ENCODE peak calls at places on chromosomes 11 and 22, in six cellular contexts. B is fibroblast of lung, R is cardiac muscle cell, U is kidney, M is HCT116, C is astrocyte of the cerebellum. N is an unnamed sample.

GRCh38 chr11:991034-991433 is 45.5 kb downstream of the MUC6 start:
- DNase-seq in U (no peak), R (no peak), B (no peak), C (no peak), M (no peak), N (no peak)

GRCh38 chr11:72391638-72392423 is 42.5 kb downstream of the CLPB start:
- DNase-seq in R (no peak), M (no peak), U (no peak), B (no peak), C (no peak), N (no peak)

GRCh38 chr22:31290494-31291402 is 1.5 kb downstream of the PIK3IP1 start:
- DNase-seq in M (peak), U (peak), C (peak), B (peak), R (peak), N (peak)

GRCh38 chr11:123493393-123494063 is 63.5 kb downstream of the GRAMD1B start:
- DNase-seq in R (no peak), B (no peak), C (no peak), U (no peak), M (no peak), N (no peak)

GRCh38 chr22:48568736-48569330 is 1258.8 kb downstream of the BRD1 start:
- DNase-seq in R (no peak), M (no peak), B (no peak), U (peak), C (no peak), N (peak)

GRCh38 chr11:92886243-92886905 is 83.1 kb upstream of the MTNR1B start:
- DNase-seq in B (peak), M (peak), C (peak), U (no peak), R (peak), N (peak)

GRCh38 chr11:74714904-74715303 is 16.3 kb downstream of the CHRDL2 start:
- DNase-seq in B (no peak), C (no peak), R (no peak), U (no peak), M (no peak), N (no peak)

GRCh38 chr11:108857382-108857781 is 192.5 kb downstream of the DDX10 start:
- DNase-seq in U (no peak), C (no peak), M (no peak), B (no peak), R (peak), N (no peak)

GRCh38 chr22:22872722-22873708 is 14.6 kb upstream of the IGLL5 start:
- DNase-seq in M (no peak), C (no peak), U (no peak), R (no peak), B (no peak), N (no peak)

GRCh38 chr11:34263462-34264186 is 94.2 kb downstream of the ABTB2 start:
- DNase-seq in M (peak), U (peak), B (peak), R (peak), C (peak), N (no peak)

GRCh38 chr11:126403658-126404057 is 48.2 kb downstream of the ST3GAL4 start:
- DNase-seq in B (no peak), R (no peak), U (no peak), C (no peak), M (no peak), N (no peak)

GRCh38 chr11:110000858-110001257 is 92.3 kb upstream of the ZC3H12C start:
- DNase-seq in M (no peak), U (no peak), R (no peak), B (peak), C (no peak), N (no peak)

GRCh38 chr11:94795799-94796580 is 27.8 kb downstream of the AMOTL1 start:
- DNase-seq in R (no peak), U (no peak), B (no peak), C (no peak), M (no peak), N (no peak)

GRCh38 chr11:69382131-69383128 is 88.5 kb downstream of the MYEOV start:
- DNase-seq in C (no peak), B (peak), R (peak), U (peak), M (peak), N (no peak)

DNA sequence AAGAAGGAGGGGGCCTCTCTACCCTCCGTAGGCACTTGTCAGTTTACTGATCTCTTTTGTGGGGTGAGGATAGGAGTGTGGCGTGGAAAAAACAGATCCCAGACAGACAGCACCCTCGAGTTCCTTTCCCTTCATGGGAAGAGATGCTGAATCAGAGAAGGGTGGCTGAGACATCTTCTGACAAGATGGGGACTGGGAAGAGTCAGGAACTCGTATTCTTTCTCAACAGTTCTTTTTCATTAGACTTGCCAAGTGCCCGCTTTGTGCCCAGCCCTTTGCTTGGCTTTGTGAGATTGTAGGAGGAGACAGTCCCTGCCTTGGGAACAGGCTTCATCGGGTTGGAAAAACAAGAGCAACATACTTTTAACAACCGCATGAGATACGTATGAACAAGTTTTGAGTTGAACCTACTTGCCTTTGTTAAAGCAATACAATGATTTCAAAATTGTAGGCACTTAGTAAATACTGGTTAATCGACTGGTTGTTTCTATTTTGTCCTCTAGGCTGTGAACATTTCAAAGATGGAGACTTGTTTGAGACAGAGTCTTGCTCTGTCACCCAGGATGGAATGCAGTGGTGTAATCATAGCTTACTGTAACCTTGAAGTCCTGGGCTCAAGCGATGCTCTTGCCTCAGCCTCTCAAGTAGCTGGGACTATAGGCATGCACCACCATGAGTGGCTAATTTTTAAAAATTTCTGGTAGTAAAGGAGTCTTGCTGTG is 1.1 kb downstream of the RRM1 start:
- DNase-seq in C (no peak), B (peak), R (peak), U (no peak), M (no peak), N (no peak)
- TF ChIP-seq CTCF in C (no peak), B (no peak), R (no peak), U (no peak), M (no peak), N (no peak)

GRCh38 chr11:9759519-9760179 is 95.8 kb downstream of the SWAP70 start:
- DNase-seq in C (peak), M (peak), U (peak), B (peak), R (peak), N (peak)

GRCh38 chr11:9756878-9757277 is 93.0 kb downstream of the SWAP70 start:
- DNase-seq in U (no peak), R (no peak), C (no peak), B (no peak), M (no peak), N (no peak)

GRCh38 chr11:9760180-9760550 is 96.3 kb downstream of the SWAP70 start:
- DNase-seq in B (peak), M (no peak), U (peak), C (peak), R (peak), N (no peak)

GRCh38 chr11:9757809-9758675 is 94.2 kb downstream of the SWAP70 start:
- DNase-seq in B (peak), M (peak), U (peak), R (peak), C (no peak), N (peak)

GRCh38 chr11:9758676-9759518 is 95.0 kb downstream of the SWAP70 start:
- DNase-seq in R (peak), U (peak), B (peak), M (peak), C (no peak), N (peak)
- TF ChIP-seq CTCF in R (peak), U (peak), B (peak), M (no peak), C (no peak), N (no peak)

GRCh38 chr11:66068923-66069714 is 953 bp upstream of the PACS1 start:
- DNase-seq in R (peak), U (peak), B (peak), C (no peak), M (no peak), N (peak)
- TF ChIP-seq CTCF in R (peak), U (no peak), B (peak), C (peak), M (no peak), N (no peak)

DNA sequence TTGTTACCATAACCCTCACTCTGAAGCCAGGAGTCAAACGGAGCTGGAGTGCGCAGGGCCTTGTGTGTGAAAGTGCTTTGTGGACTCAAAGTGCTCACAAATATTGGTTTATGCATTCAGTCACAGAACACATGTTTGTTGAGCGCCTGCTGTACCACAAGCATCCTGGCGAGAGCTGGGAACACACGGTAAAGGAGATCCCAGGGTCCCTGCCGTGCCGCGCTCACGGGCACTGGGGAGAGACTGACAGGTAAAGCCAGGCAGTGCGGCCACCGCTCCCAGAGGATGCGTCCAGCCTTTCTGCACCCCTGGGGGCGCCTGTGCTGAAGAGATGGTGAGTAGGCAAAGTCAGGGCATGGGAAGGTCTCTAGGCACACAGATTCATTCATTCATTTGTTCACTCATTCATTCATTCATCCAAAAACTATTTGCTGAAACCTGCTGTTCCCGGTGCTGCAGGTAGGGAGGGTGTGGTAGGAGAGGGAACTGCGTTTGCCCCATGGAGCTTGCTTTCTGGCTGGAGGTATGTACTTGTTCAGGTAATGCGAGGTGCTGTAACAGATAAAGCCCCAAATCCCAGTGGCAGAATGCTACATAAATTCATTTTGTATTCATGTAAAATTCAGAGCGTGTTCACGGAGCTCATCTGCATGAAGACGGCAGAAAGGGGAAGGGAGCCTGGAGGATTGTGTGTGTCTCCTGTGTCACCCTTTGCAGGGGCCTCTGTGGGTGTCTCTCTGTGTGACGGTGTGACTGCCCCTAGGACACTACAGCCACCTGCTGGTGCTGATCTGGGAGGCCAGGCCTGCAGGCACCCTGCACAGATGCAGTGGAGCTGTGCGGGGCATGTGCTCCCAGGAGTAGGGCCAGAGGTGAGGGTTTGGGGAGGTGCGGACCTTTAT is 167.0 kb upstream of the B3GAT1 start:
- DNase-seq in R (no peak), U (no peak), B (no peak), C (no peak), M (peak), N (no peak)
- TF ChIP-seq CTCF in R (no peak), U (no peak), B (no peak), C (no peak), M (peak), N (peak)

DNA sequence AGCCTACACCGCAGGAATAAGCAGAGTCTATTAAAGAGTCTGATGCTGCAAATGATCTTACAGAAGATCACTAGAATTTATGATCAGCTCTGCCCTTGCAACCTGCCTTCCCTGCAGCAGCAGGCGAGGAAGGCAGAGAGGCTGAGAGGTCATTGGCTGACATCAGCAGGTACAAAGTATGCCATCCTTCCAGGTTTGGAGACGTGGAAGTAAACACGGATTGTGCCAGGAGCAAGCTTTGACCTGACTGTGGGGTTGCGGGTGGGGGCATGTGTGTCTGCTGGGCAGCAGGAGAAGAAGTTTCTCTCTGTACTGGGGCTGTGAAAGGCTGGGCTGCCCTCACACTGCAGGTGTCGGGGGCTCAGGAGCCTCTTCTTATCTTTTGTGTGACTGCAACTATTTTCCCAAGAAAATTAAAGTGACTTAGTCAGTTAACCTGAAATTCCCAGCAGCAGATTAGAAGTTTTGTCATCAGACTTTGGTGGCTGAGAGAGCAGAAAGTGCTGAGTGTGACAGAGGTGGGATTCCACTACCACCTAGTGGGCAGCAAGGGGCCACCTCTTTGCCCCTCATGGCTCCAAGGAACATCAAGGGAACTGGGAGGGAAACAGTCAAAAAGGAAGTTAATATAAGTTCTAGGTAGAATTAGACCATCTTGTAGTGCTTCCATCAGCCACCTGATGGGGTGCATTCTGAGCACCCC is 565.9 kb downstream of the ETS1 start:
- DNase-seq in M (no peak), B (peak), R (peak), C (no peak), U (no peak), N (peak)
- TF ChIP-seq CTCF in M (no peak), B (peak), R (peak), C (peak), U (no peak), N (peak)

GRCh38 chr11:50423208-50423607 is 390.5 kb downstream of the OR4C45 start:
- DNase-seq in B (no peak), U (no peak), C (no peak), M (no peak), R (no peak), N (no peak)
- TF ChIP-seq CTCF in B (no peak), U (no peak), C (no peak), M (no peak), R (no peak), N (no peak)

DNA sequence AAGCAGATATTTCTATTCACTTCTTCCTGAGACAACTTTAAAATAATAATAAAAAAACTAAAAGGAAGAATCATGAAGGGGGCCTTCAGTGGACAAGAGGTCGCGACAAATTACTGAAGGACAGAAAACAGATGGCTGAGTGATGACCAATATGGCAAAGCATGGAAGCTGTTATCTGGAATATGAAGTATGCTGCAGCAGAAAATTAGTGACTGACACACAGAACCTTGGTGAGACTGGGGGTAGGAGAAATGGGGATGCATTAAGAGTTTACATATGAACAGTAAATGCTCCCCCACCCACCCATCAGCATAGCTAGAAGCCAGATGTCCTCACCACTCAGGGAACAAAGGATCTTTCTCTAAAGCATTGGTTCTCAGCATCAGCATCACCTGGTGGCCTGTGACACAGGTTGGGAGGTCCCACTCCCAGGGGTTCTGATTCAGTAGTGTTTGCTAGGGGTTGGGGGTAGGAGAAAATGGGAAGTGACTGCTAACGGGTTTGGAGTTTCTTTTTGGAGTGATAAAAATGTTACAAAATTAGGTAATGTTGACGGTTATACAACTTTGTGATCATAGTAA is 59.7 kb downstream of the NARS2 start:
- DNase-seq in B (no peak), U (no peak), R (no peak), M (no peak), C (no peak), N (no peak)
- TF ChIP-seq CTCF in B (no peak), U (no peak), R (no peak), M (no peak), C (no peak), N (no peak)

DNA sequence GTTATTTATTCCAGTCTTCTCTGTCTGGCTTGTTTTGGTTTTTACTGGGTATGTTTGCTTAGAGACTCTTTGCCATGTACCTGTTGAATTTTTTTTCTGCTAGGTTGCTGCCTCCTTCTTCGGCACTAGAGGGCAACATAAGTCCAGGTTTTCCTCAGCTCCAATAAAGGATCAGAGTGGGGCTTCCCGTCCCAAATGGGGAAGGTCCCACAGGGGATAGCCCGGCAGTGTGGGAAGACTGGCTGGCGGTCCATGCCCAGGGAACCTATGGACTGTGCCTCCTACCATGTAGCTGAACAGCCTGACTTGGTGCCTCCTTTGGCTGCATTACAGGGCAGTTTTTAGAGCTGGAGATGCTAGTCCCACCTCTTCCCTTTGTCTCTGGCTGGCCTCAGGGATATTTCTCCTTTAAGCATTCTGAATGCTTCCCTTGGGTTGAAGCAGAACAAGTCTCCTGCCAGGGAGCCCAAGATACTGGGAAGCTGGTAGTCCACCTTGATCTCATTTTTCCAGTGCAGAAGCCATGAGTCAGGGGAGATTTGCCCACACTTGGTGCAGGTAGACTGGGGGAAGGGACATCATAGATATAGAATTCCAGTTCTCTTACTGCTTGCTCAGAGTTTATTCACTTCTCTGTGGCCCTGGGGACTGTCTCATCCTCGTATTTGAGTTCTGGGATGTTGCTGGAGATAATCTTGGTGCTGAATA is 60.2 kb downstream of the BRD1 start:
- DNase-seq in R (peak), U (peak), C (peak), B (peak), M (peak), N (peak)
- TF ChIP-seq CTCF in R (peak), U (peak), C (peak), B (peak), M (peak), N (peak)

GRCh38 chr11:65134240-65134951 is at the start of gene SYVN1:
- DNase-seq in B (peak), R (peak), M (peak), U (peak), C (peak), N (peak)

GRCh38 chr11:65133724-65134123 is 595 bp downstream of the SYVN1 start:
- DNase-seq in C (no peak), R (peak), M (no peak), B (peak), U (peak), N (no peak)

GRCh38 chr11:65131895-65132237 is 2.5 kb downstream of the SYVN1 start:
- DNase-seq in R (no peak), M (no peak), B (no peak), C (no peak), U (no peak), N (no peak)

GRCh38 chr11:65132238-65132987 is 1.9 kb downstream of the SYVN1 start:
- DNase-seq in M (no peak), C (no peak), R (no peak), B (no peak), U (peak), N (no peak)

DNA sequence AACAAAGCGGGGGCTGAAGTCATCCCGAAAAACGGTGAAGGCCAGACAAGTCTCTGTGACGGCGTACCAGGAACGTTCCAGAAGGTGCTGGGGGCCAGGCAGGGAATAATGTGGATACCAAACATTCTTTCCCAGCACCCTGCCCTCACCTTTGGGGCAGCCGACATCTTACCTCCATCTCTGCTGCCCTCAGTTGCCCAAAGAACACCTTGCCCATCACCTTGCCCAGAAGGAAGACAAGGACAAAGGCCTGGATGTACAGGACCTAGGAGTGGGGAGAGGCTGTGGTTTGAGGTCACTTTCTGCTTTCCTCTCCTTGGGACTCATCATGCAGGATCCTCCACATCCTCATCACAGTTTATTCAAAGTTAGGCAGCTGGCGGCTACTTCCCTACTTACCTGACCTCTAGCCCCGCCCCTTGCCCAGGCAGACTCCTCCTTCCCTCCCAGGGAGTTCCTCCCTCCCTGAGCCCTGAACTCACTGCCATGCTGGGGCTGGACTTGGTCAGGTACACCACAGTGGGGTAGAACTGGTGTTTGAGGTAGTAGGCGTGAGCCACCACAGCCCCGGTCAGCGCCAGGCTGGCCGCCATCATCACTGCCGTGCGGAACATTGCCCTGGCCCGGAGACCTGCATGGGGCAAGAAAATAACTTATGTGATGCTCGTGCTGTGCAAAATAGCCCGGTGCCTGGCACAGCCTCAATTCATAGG is 1.2 kb downstream of the SYVN1 start:
- DNase-seq in U (peak), C (no peak), B (no peak), R (peak), M (peak), N (no peak)
- TF ChIP-seq CTCF in U (no peak), C (no peak), B (no peak), R (no peak), M (no peak), N (no peak)